ENCODE peak calls at places on chromosomes 3 and 15, in six cellular contexts. One of them, this sample, is unnamed.
A peak's percentile ranks its signal among the peaks of the same experiment; 100 is the strongest.

GRCh38 chr3:178439504-178439903 is 96.7 kb upstream of the KCNMB2 start:
- DNase-seq in K562: no peak
- DNase-seq in endodermal cell: no peak
- DNase-seq in lower lobe of right lung: no peak
- DNase-seq in left lung: no peak
- DNase-seq in astrocyte of the spinal cord: peak; percentile 67
- DNase-seq in this sample: no peak

GRCh38 chr15:55270301-55270700 is 19.3 kb downstream of the RAB27A start:
- DNase-seq in endodermal cell: no peak
- DNase-seq in K562: no peak
- DNase-seq in left lung: no peak
- DNase-seq in lower lobe of right lung: no peak
- DNase-seq in astrocyte of the spinal cord: no peak
- DNase-seq in this sample: no peak

GRCh38 chr3:115146032-115146417 is 1.1 kb downstream of the ZBTB20 start:
- DNase-seq in astrocyte of the spinal cord: peak; percentile 77
- DNase-seq in endodermal cell: peak; percentile 62
- DNase-seq in lower lobe of right lung: no peak
- DNase-seq in K562: no peak
- DNase-seq in left lung: no peak
- DNase-seq in this sample: no peak

GRCh38 chr3:51375571-51375970 is 9.5 kb upstream of the MANF start:
- DNase-seq in lower lobe of right lung: no peak
- DNase-seq in K562: no peak
- DNase-seq in left lung: no peak
- DNase-seq in endodermal cell: no peak
- DNase-seq in astrocyte of the spinal cord: no peak
- DNase-seq in this sample: no peak

GRCh38 chr3:101813817-101814440 is 34.9 kb downstream of the NXPE3 start:
- DNase-seq in lower lobe of right lung: no peak
- DNase-seq in endodermal cell: no peak
- DNase-seq in K562: no peak
- DNase-seq in astrocyte of the spinal cord: peak; percentile 61
- DNase-seq in left lung: no peak
- DNase-seq in this sample: no peak

GRCh38 chr15:33243869-33244268 is 49.4 kb upstream of the FMN1 start:
- DNase-seq in astrocyte of the spinal cord: peak; percentile 60
- DNase-seq in lower lobe of right lung: no peak
- DNase-seq in left lung: no peak
- DNase-seq in K562: no peak
- DNase-seq in endodermal cell: no peak
- DNase-seq in this sample: no peak

GRCh38 chr3:155233213-155233612 is 60.3 kb downstream of the STRIT1 start:
- DNase-seq in endodermal cell: no peak
- DNase-seq in astrocyte of the spinal cord: peak; percentile 84
- DNase-seq in left lung: no peak
- DNase-seq in K562: no peak
- DNase-seq in lower lobe of right lung: no peak
- DNase-seq in this sample: no peak

GRCh38 chr3:99313481-99313880 is 324.9 kb upstream of the COL8A1 start:
- DNase-seq in endodermal cell: no peak
- DNase-seq in left lung: no peak
- DNase-seq in K562: no peak
- DNase-seq in lower lobe of right lung: no peak
- DNase-seq in astrocyte of the spinal cord: peak; percentile 73
- DNase-seq in this sample: no peak

GRCh38 chr3:114380233-114380645 is 86.4 kb downstream of the TIGIT start:
- DNase-seq in endodermal cell: no peak
- DNase-seq in lower lobe of right lung: no peak
- DNase-seq in left lung: peak; percentile 59
- DNase-seq in astrocyte of the spinal cord: peak; percentile 93
- DNase-seq in K562: no peak
- DNase-seq in this sample: no peak

GRCh38 chr3:11245276-11245675 is 26.9 kb upstream of the ATG7 start:
- DNase-seq in endodermal cell: no peak
- DNase-seq in lower lobe of right lung: no peak
- DNase-seq in left lung: no peak
- DNase-seq in K562: no peak
- DNase-seq in astrocyte of the spinal cord: no peak
- DNase-seq in this sample: no peak

GRCh38 chr3:127141921-127142730 is 50.8 kb upstream of the PRR23E start:
- DNase-seq in endodermal cell: peak; percentile 67
- DNase-seq in K562: no peak
- DNase-seq in left lung: peak; percentile 60
- DNase-seq in astrocyte of the spinal cord: no peak
- DNase-seq in lower lobe of right lung: no peak
- DNase-seq in this sample: no peak

GRCh38 chr3:135324246-135324645 is 529.2 kb downstream of the EPHB1 start:
- DNase-seq in K562: no peak
- DNase-seq in astrocyte of the spinal cord: no peak
- DNase-seq in left lung: no peak
- DNase-seq in lower lobe of right lung: no peak
- DNase-seq in endodermal cell: no peak
- DNase-seq in this sample: no peak

GRCh38 chr3:194397757-194398312 is 1.2 kb downstream of the GP5 start:
- DNase-seq in lower lobe of right lung: no peak
- DNase-seq in astrocyte of the spinal cord: peak; percentile 10
- DNase-seq in endodermal cell: peak; percentile 79
- DNase-seq in left lung: no peak
- DNase-seq in K562: no peak
- DNase-seq in this sample: no peak

GRCh38 chr15:72229076-72229946 is 1.7 kb downstream of the PKM start:
- DNase-seq in K562: no peak
- DNase-seq in lower lobe of right lung: no peak
- DNase-seq in astrocyte of the spinal cord: no peak
- DNase-seq in endodermal cell: peak; percentile 50
- DNase-seq in left lung: no peak
- DNase-seq in this sample: no peak

GRCh38 chr3:9183811-9184463 is 65.5 kb downstream of the SRGAP3 start:
- DNase-seq in astrocyte of the spinal cord: no peak
- DNase-seq in lower lobe of right lung: no peak
- DNase-seq in left lung: no peak
- DNase-seq in K562: no peak
- DNase-seq in endodermal cell: peak; percentile 75
- DNase-seq in this sample: no peak

GRCh38 chr3:37031115-37031682 is 37.9 kb downstream of the MLH1 start:
- DNase-seq in endodermal cell: no peak
- DNase-seq in K562: no peak
- DNase-seq in astrocyte of the spinal cord: no peak
- DNase-seq in lower lobe of right lung: no peak
- DNase-seq in left lung: no peak
- DNase-seq in this sample: no peak

DNA sequence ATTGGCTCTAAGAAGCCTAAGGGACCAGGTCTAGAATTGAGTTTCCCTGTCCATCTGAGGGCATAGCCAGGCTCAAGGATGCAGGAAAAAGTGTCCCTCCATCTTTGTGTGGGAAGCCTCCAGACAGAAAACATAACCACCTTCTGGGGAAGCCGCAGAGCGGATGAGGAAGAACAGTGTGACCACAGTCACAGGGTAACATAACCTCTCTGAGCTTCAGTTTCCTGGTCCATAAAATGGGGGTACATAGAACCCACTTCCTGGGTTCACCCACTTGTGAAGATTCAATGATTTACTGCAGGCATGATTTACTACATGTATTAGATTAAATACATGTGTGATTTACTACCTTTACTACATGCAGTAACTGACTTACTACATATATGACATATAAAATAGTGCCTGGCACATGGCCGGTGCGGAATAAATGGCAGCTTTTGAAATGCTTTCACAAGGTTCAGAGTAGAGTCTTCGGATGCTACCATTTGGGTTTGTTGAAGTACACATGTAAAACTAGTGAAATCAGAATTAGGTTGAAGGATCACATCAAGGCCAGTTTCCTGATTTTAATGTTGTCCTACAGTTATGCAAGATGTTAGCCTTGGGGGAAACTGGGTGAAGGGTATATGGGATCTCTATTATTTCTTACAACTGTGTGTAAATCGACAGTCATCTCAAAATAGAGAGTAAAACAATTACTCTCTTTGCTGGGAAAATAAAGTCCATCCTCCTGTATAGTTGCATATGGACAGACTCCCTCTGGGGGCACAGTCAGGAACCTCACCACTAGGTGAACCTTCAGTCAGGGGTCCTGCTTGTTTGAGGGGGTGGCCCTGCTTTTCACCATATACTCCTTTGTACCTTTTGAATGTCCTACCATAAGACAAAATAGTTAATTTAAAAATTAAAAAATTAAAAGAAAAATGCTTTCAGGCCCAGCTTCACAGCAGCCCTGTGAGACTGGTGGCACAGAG is 86.0 kb downstream of the SEMA5B start:
- DNase-seq in lower lobe of right lung: no peak
- DNase-seq in astrocyte of the spinal cord: no peak
- DNase-seq in left lung: no peak
- DNase-seq in K562: no peak
- DNase-seq in endodermal cell: no peak
- DNase-seq in this sample: no peak
- TF ChIP-seq CTCF in lower lobe of right lung: no peak
- TF ChIP-seq CTCF in astrocyte of the spinal cord: peak; percentile 45
- TF ChIP-seq CTCF in left lung: no peak
- TF ChIP-seq CTCF in K562: no peak
- TF ChIP-seq CTCF in endodermal cell: peak; percentile 75
- TF ChIP-seq CTCF in this sample: peak; percentile 15

DNA sequence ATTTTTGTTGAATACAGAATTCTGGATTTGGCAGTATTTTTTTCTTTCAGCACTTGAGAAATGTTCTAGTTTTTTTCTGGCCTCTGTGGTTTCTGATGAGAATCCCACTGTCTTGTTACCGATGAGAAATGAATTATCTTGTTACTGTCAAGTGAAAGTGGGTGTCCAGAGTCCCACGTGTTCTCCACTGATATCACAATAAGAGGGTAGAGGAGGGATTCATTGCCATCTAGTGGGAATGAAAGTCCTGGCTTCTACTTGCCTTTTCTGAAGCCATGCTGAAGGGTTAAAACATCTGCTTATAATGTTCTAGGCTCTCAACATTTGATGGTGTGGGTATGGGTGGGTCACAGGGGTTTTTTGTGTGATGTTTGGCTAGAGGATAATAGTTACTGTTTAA is 66.1 kb downstream of the SEC22A start:
- DNase-seq in astrocyte of the spinal cord: no peak
- DNase-seq in endodermal cell: no peak
- DNase-seq in K562: no peak
- DNase-seq in left lung: no peak
- DNase-seq in lower lobe of right lung: no peak
- DNase-seq in this sample: no peak
- TF ChIP-seq CTCF in astrocyte of the spinal cord: no peak
- TF ChIP-seq CTCF in endodermal cell: peak; percentile 62
- TF ChIP-seq CTCF in K562: no peak
- TF ChIP-seq CTCF in left lung: no peak
- TF ChIP-seq CTCF in lower lobe of right lung: no peak
- TF ChIP-seq CTCF in this sample: no peak

GRCh38 chr3:138114431-138114918 is 933 bp downstream of the DZIP1L start:
- DNase-seq in left lung: no peak
- DNase-seq in astrocyte of the spinal cord: peak; percentile 39
- DNase-seq in lower lobe of right lung: no peak
- DNase-seq in endodermal cell: peak; percentile 78
- DNase-seq in K562: no peak
- DNase-seq in this sample: no peak

GRCh38 chr3:138118863-138119766 is 3.7 kb upstream of the DZIP1L start:
- DNase-seq in left lung: peak; percentile 69
- DNase-seq in lower lobe of right lung: peak; percentile 65
- DNase-seq in astrocyte of the spinal cord: peak; percentile 73
- DNase-seq in K562: peak; percentile 30
- DNase-seq in endodermal cell: peak; percentile 98
- DNase-seq in this sample: peak; percentile 29

GRCh38 chr3:138113309-138113708 is 2.1 kb downstream of the DZIP1L start:
- DNase-seq in K562: no peak
- DNase-seq in astrocyte of the spinal cord: peak; percentile 19
- DNase-seq in endodermal cell: peak; percentile 83
- DNase-seq in left lung: no peak
- DNase-seq in lower lobe of right lung: no peak
- DNase-seq in this sample: no peak

GRCh38 chr3:138112362-138112761 is 3.0 kb downstream of the DZIP1L start:
- DNase-seq in astrocyte of the spinal cord: no peak
- DNase-seq in left lung: no peak
- DNase-seq in K562: no peak
- DNase-seq in endodermal cell: no peak
- DNase-seq in lower lobe of right lung: no peak
- DNase-seq in this sample: no peak

GRCh38 chr3:138114988-138115971 is at the start of gene DZIP1L:
- DNase-seq in astrocyte of the spinal cord: peak; percentile 75
- DNase-seq in endodermal cell: peak; percentile 92
- DNase-seq in lower lobe of right lung: peak; percentile 74
- DNase-seq in left lung: peak; percentile 79
- DNase-seq in K562: peak; percentile 60
- DNase-seq in this sample: peak; percentile 28
- TF ChIP-seq CTCF in astrocyte of the spinal cord: peak; percentile 37
- TF ChIP-seq CTCF in endodermal cell: peak; percentile 73
- TF ChIP-seq CTCF in lower lobe of right lung: peak; percentile 82
- TF ChIP-seq CTCF in left lung: peak; percentile 45
- TF ChIP-seq CTCF in K562: peak; percentile 41
- TF ChIP-seq CTCF in this sample: peak; percentile 24

GRCh38 chr3:123859177-123859576 is 25.0 kb downstream of the MYLK start:
- DNase-seq in left lung: no peak
- DNase-seq in K562: no peak
- DNase-seq in lower lobe of right lung: no peak
- DNase-seq in astrocyte of the spinal cord: no peak
- DNase-seq in endodermal cell: no peak
- DNase-seq in this sample: no peak

GRCh38 chr3:123861081-123861836 is 22.9 kb downstream of the MYLK start:
- DNase-seq in left lung: no peak
- DNase-seq in lower lobe of right lung: no peak
- DNase-seq in K562: no peak
- DNase-seq in astrocyte of the spinal cord: no peak
- DNase-seq in endodermal cell: peak; percentile 72
- DNase-seq in this sample: no peak

GRCh38 chr3:123864706-123865105 is 19.4 kb downstream of the MYLK start:
- DNase-seq in endodermal cell: no peak
- DNase-seq in left lung: no peak
- DNase-seq in K562: no peak
- DNase-seq in lower lobe of right lung: no peak
- DNase-seq in astrocyte of the spinal cord: no peak
- DNase-seq in this sample: no peak

DNA sequence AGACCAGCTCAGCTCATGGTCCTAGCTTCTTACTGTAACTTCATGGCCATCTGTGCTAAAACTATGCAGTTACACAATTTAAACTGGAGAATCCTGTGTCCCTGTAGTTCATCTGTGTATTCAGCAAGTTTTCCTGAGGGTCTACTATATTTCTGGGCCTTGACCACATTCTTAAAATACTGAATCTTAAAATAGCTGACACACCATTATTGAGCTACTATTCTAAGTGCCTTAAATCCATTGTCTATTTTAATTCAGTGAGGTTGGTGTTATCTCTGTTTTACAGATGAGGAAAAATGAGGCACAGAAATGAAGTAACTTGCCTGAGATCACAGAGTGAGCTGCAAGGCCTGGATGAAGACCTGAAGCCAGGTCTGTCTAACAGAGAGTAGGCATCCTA is 22.0 kb downstream of the MYLK start:
- DNase-seq in astrocyte of the spinal cord: no peak
- DNase-seq in lower lobe of right lung: no peak
- DNase-seq in left lung: no peak
- DNase-seq in endodermal cell: no peak
- DNase-seq in K562: no peak
- DNase-seq in this sample: no peak
- TF ChIP-seq CTCF in astrocyte of the spinal cord: no peak
- TF ChIP-seq CTCF in lower lobe of right lung: no peak
- TF ChIP-seq CTCF in left lung: no peak
- TF ChIP-seq CTCF in endodermal cell: no peak
- TF ChIP-seq CTCF in K562: no peak
- TF ChIP-seq CTCF in this sample: no peak